ENCODE peak calls at places on chromosomes 1 and 21, in nine cellular contexts. G is uterus; J is stimulated activated CD4-positive, alpha-beta T cell treated with anti-CD3 and anti-CD28 coated beads, TNF-alpha, amount 100 ng/mL, for 1 hour; P is NCI-H774; U is Calu3; K is cortex of kidney; V is suprapubic skin; Y is NCI-H1694 treated with DMSO at 0.1 percent for 48 hours; H is CD4-positive, alpha-beta T cell. R is an unnamed sample.

GRCh38 chr1:220338759-220339158 is 66.5 kb upstream of the RAB3GAP2 start:
- DNase-seq in Y (no peak), K (no peak), J (no peak), H (no peak), G (no peak), P (no peak), V (no peak), U (no peak), R (no peak)

GRCh38 chr1:46112108-46112507 is 20.3 kb downstream of the PIK3R3 start:
- DNase-seq in Y (no peak), P (no peak), G (no peak), K (no peak), V (no peak), H (no peak), U (no peak), J (no peak), R (no peak)

GRCh38 chr1:214928574-214928973 is 154.0 kb upstream of the KCNK2 start:
- DNase-seq in U (no peak), J (no peak), H (no peak), G (no peak), Y (no peak), P (no peak), K (no peak), V (no peak), R (no peak)

GRCh38 chr1:19477284-19478240 is 7.8 kb downstream of the CAPZB start:
- DNase-seq in Y (no peak), G (no peak), V (no peak), K (no peak), H (no peak), J (no peak), U (no peak), P (no peak), R (no peak)

GRCh38 chr21:46157987-46158451 is 2.6 kb upstream of the FTCD start:
- DNase-seq in U (no peak), H (no peak), K (no peak), V (peak), P (no peak), J (no peak), G (no peak), Y (no peak), R (no peak)

GRCh38 chr1:235078927-235079381 is 49.7 kb downstream of the TOMM20 start:
- DNase-seq in G (no peak), H (no peak), P (no peak), U (no peak), Y (no peak), J (no peak), K (no peak), V (no peak), R (no peak)

GRCh38 chr1:117612517-117613248 is 6.8 kb downstream of the TENT5C start:
- DNase-seq in P (no peak), K (no peak), U (no peak), G (no peak), Y (no peak), V (no peak), H (no peak), J (no peak), R (no peak)

GRCh38 chr1:88504601-88505000 is 179.5 kb upstream of the PKN2 start:
- DNase-seq in G (no peak), K (no peak), P (no peak), U (no peak), H (no peak), V (no peak), Y (no peak), J (no peak), R (no peak)

GRCh38 chr1:74436078-74436477 is 76.3 kb downstream of the LRRC53 start:
- DNase-seq in J (no peak), P (no peak), U (no peak), H (no peak), V (no peak), G (no peak), Y (no peak), K (no peak), R (no peak)

GRCh38 chr1:50531027-50531426 is 107.8 kb upstream of the DMRTA2 start:
- DNase-seq in J (no peak), H (no peak), G (no peak), P (no peak), Y (no peak), K (no peak), V (no peak), U (no peak), R (no peak)

GRCh38 chr1:183267646-183268431 is 81.8 kb downstream of the LAMC2 start:
- DNase-seq in J (no peak), V (peak), Y (no peak), H (no peak), P (no peak), G (no peak), U (no peak), K (no peak), R (no peak)

GRCh38 chr1:231828182-231828920 is 201.8 kb downstream of the DISC1 start:
- DNase-seq in K (no peak), H (no peak), U (peak), P (no peak), J (no peak), V (no peak), Y (no peak), G (no peak), R (no peak)